ENCODE peak calls at places on chromosomes 7 and 10, in eight cellular contexts. V is retina, I is adrenal gland, K is NT2/D1, G is A549, B is islet precursor cell, P is COR-L47, S is DMS 273 treated with DMSO at 0.1 percent for 48 hours. N is an unnamed sample.

GRCh38 chr10:89001428-89002072 is 11.0 kb downstream of the FAS start:
- DNase-seq in V (peak; percentile 18), S (no peak), P (no peak), I (no peak), G (no peak), B (peak; percentile 57), K (no peak), N (no peak)

GRCh38 chr10:28008054-28008453 is 9.2 kb upstream of the ODAD2 start:
- DNase-seq in B (no peak), S (no peak), G (no peak), V (no peak), I (no peak), P (no peak), K (no peak), N (no peak)

GRCh38 chr10:72692897-72693598 is 1.1 kb downstream of the MCU start:
- DNase-seq in G (no peak), P (no peak), B (no peak), I (no peak), S (no peak), K (no peak), V (no peak), N (no peak)

GRCh38 chr7:16393862-16394422 is 27.4 kb downstream of the CRPPA start:
- DNase-seq in G (no peak), B (no peak), S (no peak), K (no peak), V (no peak), I (no peak), P (no peak), N (no peak)

GRCh38 chr10:67612577-67613537 is 83.1 kb downstream of the CTNNA3 start:
- DNase-seq in P (no peak), S (no peak), G (no peak), V (no peak), K (no peak), I (no peak), B (peak; percentile 64), N (no peak)

GRCh38 chr7:35761882-35762720 is 38.8 kb upstream of the SEPTIN7 start:
- DNase-seq in B (no peak), G (no peak), K (no peak), I (no peak), P (no peak), S (no peak), V (no peak), N (no peak)

GRCh38 chr10:32068569-32068968 is 12.3 kb upstream of the KIF5B start:
- DNase-seq in G (no peak), I (no peak), P (no peak), S (no peak), K (no peak), B (no peak), V (no peak), N (no peak)

GRCh38 chr10:4670737-4671136 is 155.3 kb upstream of the AKR1E2 start:
- DNase-seq in G (no peak), I (no peak), K (no peak), P (no peak), V (no peak), B (no peak), S (no peak), N (no peak)

GRCh38 chr10:90968448-90969086 is 47.7 kb upstream of the ANKRD1 start:
- DNase-seq in P (no peak), S (no peak), I (no peak), K (no peak), G (no peak), V (no peak), B (peak; percentile 66), N (no peak)

GRCh38 chr10:121485443-121486139 is 112.7 kb downstream of the FGFR2 start:
- DNase-seq in K (no peak), B (no peak), P (no peak), G (no peak), V (no peak), S (no peak), I (no peak), N (no peak)

GRCh38 chr7:81327468-81327867 is 408.6 kb upstream of the SEMA3C start:
- DNase-seq in K (no peak), B (no peak), S (no peak), G (no peak), V (no peak), P (no peak), I (no peak), N (no peak)

GRCh38 chr10:125066704-125067447 is 93.5 kb downstream of the CTBP2 start:
- DNase-seq in K (no peak), I (no peak), V (no peak), P (no peak), S (no peak), B (no peak), G (no peak), N (no peak)